ENCODE peak calls at places on chromosomes 6 and 20, in eight cellular contexts. O is NT2/D1; W is NCI-H1436; L is CD8-positive, alpha-beta memory T cell; Z is activated CD8-positive, alpha-beta memory T cell treated with anti-CD3 and anti-CD28 coated beads, Interleukin-2, amount 10 ng/mL, durations not matched to agents 7 days and 5 days; M is cerebellar cortex; I is Right ventricle myocardium superior; U is SJSA1. X is an unnamed sample.

GRCh38 chr6:118669561-118669960 is 18.2 kb upstream of the CEP85L start:
- DNase-seq in O (no peak), W (no peak), L (no peak), Z (no peak), M (no peak), I (no peak), U (no peak), X (no peak)

GRCh38 chr6:167907837-167908681 is 81.3 kb downstream of the AFDN start:
- DNase-seq in O (no peak), W (no peak), L (no peak), Z (no peak), M (peak; percentile 59), I (no peak), U (no peak), X (peak; percentile 11)

GRCh38 chr6:53426117-53426516 is 77.4 kb upstream of the ELOVL5 start:
- DNase-seq in O (no peak), W (no peak), L (no peak), Z (no peak), M (no peak), I (no peak), U (no peak), X (no peak)

GRCh38 chr20:20548527-20549266 is 163.7 kb downstream of the RALGAPA2 start:
- DNase-seq in O (no peak), W (peak; percentile 32), L (no peak), Z (no peak), M (peak; percentile 95), I (no peak), U (no peak), X (no peak)

GRCh38 chr6:133512410-133513016 is 271.4 kb downstream of the EYA4 start:
- DNase-seq in O (peak; percentile 25), W (peak; percentile 48), L (no peak), Z (no peak), M (peak; percentile 52), I (peak; percentile 54), U (peak; percentile 20), X (peak; percentile 64)

GRCh38 chr20:9617062-9617461 is 102.7 kb downstream of the LAMP5 start:
- DNase-seq in O (peak; percentile 47), W (peak; percentile 77), L (peak; percentile 15), Z (peak; percentile 65), M (peak; percentile 87), I (peak; percentile 58), U (peak; percentile 22), X (peak; percentile 69)

GRCh38 chr6:7145269-7146078 is 37.7 kb downstream of the RREB1 start:
- DNase-seq in O (no peak), W (no peak), L (no peak), Z (no peak), M (no peak), I (no peak), U (no peak), X (no peak)

GRCh38 chr6:89843070-89843469 is 13.4 kb downstream of the CASP8AP2 start:
- DNase-seq in O (no peak), W (no peak), L (no peak), Z (no peak), M (no peak), I (no peak), U (no peak), X (no peak)

GRCh38 chr20:8805737-8806442 is 263.0 kb upstream of the PLCB4 start:
- DNase-seq in O (no peak), W (no peak), L (no peak), Z (peak; percentile 42), M (no peak), I (no peak), U (no peak), X (no peak)

GRCh38 chr20:37989601-37990001 is 43.7 kb downstream of the TTI1 start:
- DNase-seq in O (no peak), W (no peak), L (no peak), Z (no peak), M (peak; percentile 80), I (peak; percentile 56), U (no peak), X (no peak)

GRCh38 chr6:17914651-17915050 is 72.8 kb downstream of the KIF13A start:
- DNase-seq in O (no peak), W (no peak), L (no peak), Z (no peak), M (no peak), I (no peak), U (no peak), X (no peak)

GRCh38 chr6:134637282-134637681 is 312.6 kb downstream of the ALDH8A1 start:
- DNase-seq in O (no peak), W (no peak), L (no peak), Z (no peak), M (no peak), I (no peak), U (no peak), X (no peak)

GRCh38 chr20:38878798-38879197 is 47.4 kb upstream of the FAM83D start:
- DNase-seq in O (no peak), W (no peak), L (no peak), Z (no peak), M (no peak), I (no peak), U (no peak), X (peak; percentile 52)

GRCh38 chr6:20213271-20213798 is 1.1 kb upstream of the MBOAT1 start:
- DNase-seq in O (no peak), W (no peak), L (no peak), Z (no peak), M (no peak), I (no peak), U (peak; percentile 21), X (peak; percentile 20)

GRCh38 chr6:145508107-145508506 is 227.2 kb downstream of the EPM2A start:
- DNase-seq in O (no peak), W (no peak), L (no peak), Z (no peak), M (no peak), I (no peak), U (no peak), X (no peak)

GRCh38 chr6:47661960-47662359 is 36.4 kb upstream of the ADGRF4 start:
- DNase-seq in O (no peak), W (no peak), L (no peak), Z (no peak), M (no peak), I (no peak), U (no peak), X (no peak)

GRCh38 chr6:126947070-126947469 is 171.4 kb upstream of the RSPO3 start:
- DNase-seq in O (no peak), W (no peak), L (no peak), Z (no peak), M (no peak), I (no peak), U (no peak), X (no peak)

GRCh38 chr20:41540459-41540858 is 77.7 kb downstream of the CHD6 start:
- DNase-seq in O (no peak), W (no peak), L (no peak), Z (no peak), M (no peak), I (no peak), U (no peak), X (no peak)

GRCh38 chr6:33008944-33009861 is at the start of gene HLA-DOA:
- DNase-seq in O (peak; percentile 18), W (no peak), L (peak; percentile 23), Z (peak; percentile 83), M (peak; percentile 45), I (no peak), U (no peak), X (no peak)

GRCh38 chr20:46978871-46979536 is 84.4 kb downstream of the EYA2 start:
- DNase-seq in O (no peak), W (peak; percentile 53), L (no peak), Z (no peak), M (no peak), I (peak; percentile 44), U (no peak), X (no peak)

GRCh38 chr6:29748391-29749352 is 25.4 kb downstream of the HLA-F start:
- DNase-seq in O (peak; percentile 55), W (peak; percentile 23), L (peak; percentile 83), Z (peak; percentile 90), M (peak; percentile 93), I (peak; percentile 96), U (peak; percentile 78), X (peak; percentile 93)

GRCh38 chr6:44342489-44342888 is at the start of gene SPATS1:
- DNase-seq in O (no peak), W (no peak), L (no peak), Z (no peak), M (no peak), I (peak; percentile 54), U (no peak), X (peak; percentile 29)

GRCh38 chr6:7991992-7992815 is 72.0 kb downstream of the BLOC1S5 start:
- DNase-seq in O (no peak), W (no peak), L (no peak), Z (no peak), M (peak; percentile 17), I (peak; percentile 46), U (peak; percentile 65), X (no peak)

GRCh38 chr6:4316867-4317400 is 181.6 kb upstream of the ECI2 start:
- DNase-seq in O (no peak), W (no peak), L (no peak), Z (no peak), M (no peak), I (peak; percentile 49), U (peak; percentile 47), X (no peak)

GRCh38 chr20:23286346-23286745 is 64.2 kb upstream of the NXT1 start:
- DNase-seq in O (no peak), W (no peak), L (no peak), Z (no peak), M (no peak), I (no peak), U (no peak), X (no peak)

GRCh38 chr20:57137676-57138075 is 128.8 kb downstream of the BMP7 start:
- DNase-seq in O (no peak), W (no peak), L (no peak), Z (no peak), M (no peak), I (no peak), U (no peak), X (no peak)

GRCh38 chr6:162862462-162862861 is 134.7 kb downstream of the PACRG start:
- DNase-seq in O (no peak), W (no peak), L (no peak), Z (no peak), M (no peak), I (no peak), U (no peak), X (no peak)

GRCh38 chr20:55684578-55684977 is 320.7 kb downstream of the CBLN4 start:
- DNase-seq in O (no peak), W (no peak), L (no peak), Z (no peak), M (no peak), I (no peak), U (no peak), X (no peak)

GRCh38 chr6:7215140-7215539 is 97.9 kb downstream of the SSR1 start:
- DNase-seq in O (no peak), W (no peak), L (no peak), Z (no peak), M (no peak), I (no peak), U (peak; percentile 45), X (no peak)

GRCh38 chr6:105545947-105546710 is 143.2 kb upstream of the PREP start:
- DNase-seq in O (no peak), W (no peak), L (no peak), Z (no peak), M (no peak), I (no peak), U (peak; percentile 19), X (no peak)

GRCh38 chr20:37419774-37420542 is 74.0 kb downstream of the SRC start:
- DNase-seq in O (no peak), W (no peak), L (no peak), Z (no peak), M (no peak), I (no peak), U (no peak), X (no peak)

GRCh38 chr6:129215916-129216525 is 333.1 kb downstream of the LAMA2 start:
- DNase-seq in O (no peak), W (no peak), L (no peak), Z (no peak), M (no peak), I (no peak), U (no peak), X (no peak)

GRCh38 chr20:721876-722275 is 46.3 kb upstream of the SCRT2 start:
- DNase-seq in O (no peak), W (no peak), L (no peak), Z (no peak), M (no peak), I (no peak), U (no peak), X (no peak)

GRCh38 chr20:21706345-21707195 is 1.1 kb downstream of the PAX1 start:
- DNase-seq in O (no peak), W (no peak), L (no peak), Z (no peak), M (no peak), I (no peak), U (no peak), X (no peak)

X was measured in HAP-1.